ENCODE peak calls at places on chromosome 7, in ten cellular contexts. V is coronary artery, E is tibial nerve, M is kidney epithelial cell, Y is mammary epithelial cell, A is endothelial cell of umbilical vein, Q is stomach, P is cardiac muscle cell, O is upper lobe of right lung, I is A549. L is an unnamed sample.

GRCh38 chr7:2271273-2272026 is 29.4 kb downstream of the NUDT1 start:
- DNase-seq in Q (no peak), E (no peak), P (no peak), V (peak; percentile 62), A (no peak), I (no peak), Y (no peak), M (no peak), O (no peak), L (no peak)

GRCh38 chr7:46908770-46909169 is 673.1 kb downstream of the TNS3 start:
- DNase-seq in Q (no peak), E (no peak), M (peak; percentile 57), I (no peak), Y (peak; percentile 64), P (peak; percentile 91), A (peak; percentile 49), O (no peak), V (no peak), L (peak; percentile 95)

GRCh38 chr7:115749924-115750323 is 280.6 kb downstream of the TFEC start:
- DNase-seq in E (no peak), M (no peak), I (no peak), Q (no peak), A (no peak), V (no peak), O (peak; percentile 79), Y (no peak), P (peak; percentile 3), L (peak; percentile 15)

GRCh38 chr7:29077854-29078253 is 68.5 kb downstream of the CPVL start:
- DNase-seq in Q (no peak), M (no peak), O (no peak), Y (no peak), A (no peak), V (no peak), P (peak; percentile 40), I (no peak), E (no peak), L (no peak)

GRCh38 chr7:143391462-143392404 is 10.6 kb downstream of the ZYX start:
- DNase-seq in E (peak; percentile 70), A (peak; percentile 84), I (no peak), V (peak; percentile 96), Y (no peak), M (no peak), O (no peak), Q (peak; percentile 60), P (peak; percentile 91), L (peak; percentile 75)

GRCh38 chr7:70072220-70072619 is 473.9 kb downstream of the AUTS2 start:
- DNase-seq in E (no peak), V (no peak), O (no peak), I (no peak), A (no peak), P (peak; percentile 51), M (no peak), Q (no peak), Y (no peak), L (peak; percentile 61)

GRCh38 chr7:1369856-1370657 is 89.2 kb downstream of the MICALL2 start:
- DNase-seq in V (no peak), I (no peak), P (no peak), A (no peak), M (no peak), Y (no peak), E (no peak), O (no peak), Q (no peak), L (no peak)

GRCh38 chr7:138918756-138919155 is 62.4 kb downstream of the KIAA1549 start:
- DNase-seq in Y (no peak), Q (no peak), V (peak; percentile 36), O (no peak), M (no peak), E (no peak), P (no peak), A (no peak), I (no peak), L (no peak)

GRCh38 chr7:24965831-24966708 is 13.9 kb downstream of the OSBPL3 start:
- DNase-seq in Y (peak; percentile 76), I (no peak), P (no peak), Q (no peak), A (peak; percentile 33), V (no peak), O (no peak), M (no peak), E (no peak), L (peak; percentile 26)

GRCh38 chr7:138374119-138374693 is 85.9 kb upstream of the TRIM24 start:
- DNase-seq in Y (no peak), V (no peak), M (no peak), I (no peak), P (no peak), Q (no peak), E (no peak), O (no peak), A (no peak), L (no peak)

GRCh38 chr7:36036590-36036989 is 116.5 kb upstream of the EEPD1 start:
- DNase-seq in I (peak; percentile 37), V (no peak), O (no peak), Q (no peak), Y (peak; percentile 7), A (peak; percentile 58), P (peak; percentile 48), E (no peak), M (no peak), L (no peak)

GRCh38 chr7:156927571-156928405 is 21.7 kb upstream of the NOM1 start:
- DNase-seq in V (no peak), O (no peak), Q (no peak), I (no peak), E (no peak), P (no peak), M (no peak), A (peak; percentile 94), Y (peak; percentile 24), L (no peak)

GRCh38 chr7:7176421-7177043 is 5.8 kb upstream of the C1GALT1 start:
- DNase-seq in E (no peak), A (peak; percentile 86), O (no peak), V (no peak), M (peak; percentile 90), P (peak; percentile 78), Y (peak; percentile 87), I (peak; percentile 76), Q (no peak), L (peak; percentile 93)

GRCh38 chr7:38524786-38525185 is 106.4 kb downstream of the AMPH start:
- DNase-seq in A (no peak), Q (no peak), E (no peak), V (no peak), I (no peak), O (no peak), Y (peak; percentile 1), P (no peak), M (no peak), L (peak; percentile 8)

GRCh38 chr7:30635798-30636197 is 41.1 kb downstream of the GARS1 start:
- DNase-seq in P (no peak), E (no peak), I (no peak), Y (no peak), Q (no peak), A (no peak), V (no peak), O (no peak), M (no peak), L (no peak)

GRCh38 chr7:112202819-112203218 is 3.4 kb downstream of the DOCK4 start:
- DNase-seq in V (no peak), M (no peak), I (no peak), P (peak; percentile 14), E (no peak), Q (peak; percentile 56), A (peak; percentile 50), Y (no peak), O (no peak), L (peak; percentile 37)

GRCh38 chr7:491292-491957 is 28.2 kb downstream of the PDGFA start:
- DNase-seq in M (no peak), E (no peak), I (no peak), O (peak; percentile 53), V (no peak), A (no peak), Y (no peak), Q (no peak), P (no peak), L (no peak)

DNA sequence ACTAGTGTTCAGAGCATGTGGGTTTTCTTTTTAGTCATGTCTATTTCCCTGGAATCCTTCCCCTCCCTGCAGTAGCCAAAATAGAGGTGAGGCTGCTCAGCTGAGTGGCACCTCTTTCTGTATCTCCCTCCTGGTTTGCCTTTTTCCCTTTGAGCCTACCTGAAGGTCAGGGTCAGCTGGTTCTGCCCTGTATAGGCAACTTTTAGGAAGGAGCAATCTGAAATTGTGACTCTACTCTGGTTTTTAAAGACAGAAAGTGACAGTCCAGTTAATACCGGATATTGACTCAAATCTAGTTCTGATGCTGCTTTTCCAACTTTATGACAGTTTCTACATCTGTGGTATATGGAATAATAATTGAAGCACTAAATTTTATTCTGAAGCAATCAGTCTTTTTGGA is 26.0 kb downstream of the CCM2 start:
- DNase-seq in I (no peak), P (no peak), Y (no peak), Q (no peak), A (no peak), O (no peak), E (no peak), M (no peak), V (no peak), L (no peak)
- H3K4me3 ChIP-seq in I (no peak overlapping the region), P (no peak overlapping the region), Y (no peak overlapping the region), Q (no peak overlapping the region), A (no peak overlapping the region), O (no peak overlapping the region), E (no peak overlapping the region), M (no peak overlapping the region), V (no peak overlapping the region), L (no peak overlapping the region)

GRCh38 chr7:142089035-142089434 is 22.5 kb upstream of the MGAM2 start:
- DNase-seq in M (no peak), Y (no peak), O (no peak), Q (no peak), E (no peak), I (peak; percentile 20), V (no peak), A (no peak), P (no peak), L (no peak)
- TF ChIP-seq CTCF in M (no peak), Y (no peak), O (no peak), Q (no peak), E (no peak), I (no peak), V (no peak), A (no peak), P (no peak), L (no peak)

GRCh38 chr7:146544748-146545147 is 428.1 kb downstream of the CNTNAP2 start:
- DNase-seq in P (no peak), E (no peak), M (no peak), V (no peak), Y (no peak), O (no peak), I (no peak), Q (no peak), A (no peak), L (no peak)
- H3K4me3 ChIP-seq in P (no peak overlapping the region), E (no peak overlapping the region), M (no peak overlapping the region), V (no peak overlapping the region), Y (no peak overlapping the region), O (no peak overlapping the region), I (no peak overlapping the region), Q (no peak overlapping the region), A (no peak overlapping the region), L (no peak overlapping the region)

DNA sequence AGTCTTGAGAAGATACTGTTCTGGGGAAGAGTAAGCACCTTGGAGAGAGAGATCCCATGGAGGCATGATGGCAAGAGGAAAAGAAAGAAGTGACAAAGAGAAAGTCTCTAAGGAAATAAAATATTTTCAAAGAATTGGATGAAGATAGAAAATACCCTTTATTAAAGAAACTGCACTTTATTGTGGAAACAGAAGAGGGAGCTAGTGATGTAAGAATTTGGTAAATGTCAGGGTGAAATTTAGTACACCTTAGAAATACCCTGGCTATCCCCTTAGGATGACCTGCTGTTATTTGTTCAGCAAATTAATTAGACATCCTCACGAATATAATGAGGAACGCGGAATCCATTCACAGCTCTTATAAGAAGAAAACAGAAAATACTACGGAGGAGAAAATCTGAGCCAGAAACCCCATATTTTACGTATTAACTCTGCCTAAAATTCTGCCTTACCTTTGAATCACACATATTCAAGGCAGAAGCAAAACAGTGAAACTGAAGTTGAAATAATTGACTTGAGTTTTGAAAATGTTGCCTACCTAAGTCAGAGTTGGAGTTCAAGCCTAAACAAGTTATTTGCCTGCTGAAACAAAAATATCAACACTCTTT is 90.7 kb downstream of the TFPI2 start:
- DNase-seq in V (no peak), Q (no peak), P (peak; percentile 55), O (no peak), M (no peak), I (peak; percentile 14), A (peak; percentile 43), Y (peak; percentile 12), E (no peak), L (peak; percentile 57)
- TF ChIP-seq CTCF in V (peak; percentile 42), Q (no peak), P (peak; percentile 63), O (peak; percentile 32), M (peak; percentile 48), I (peak; percentile 78), A (peak; percentile 45), Y (peak; percentile 60), E (no peak), L (peak; percentile 59)

L was measured in choroid plexus epithelial cell.